ENCODE peak calls at places on chromosomes 6 and 20, in five cellular contexts. G, C, O, B and J are unnamed samples.
A peak's percentile ranks its signal among the peaks of the same experiment; 100 is the strongest.

GRCh38 chr20:41903614-41904013 is 285.4 kb upstream of the CHD6 start:
- DNase-seq in B (no peak), G (no peak), O (no peak), C (no peak), J (no peak)

GRCh38 chr6:170147056-170147787 is 143.7 kb downstream of the DLL1 start:
- DNase-seq in C (no peak), G (no peak), B (no peak), O (peak; percentile 39), J (peak; percentile 56)

GRCh38 chr20:11654766-11655165 is 262.9 kb upstream of the BTBD3 start:
- DNase-seq in C (no peak), G (no peak), B (no peak), O (no peak), J (no peak)

GRCh38 chr20:44532248-44532980 is 10.5 kb upstream of the SERINC3 start:
- DNase-seq in B (no peak), C (no peak), G (no peak), O (no peak), J (no peak)

GRCh38 chr20:53021934-53022333 is 49.8 kb downstream of the TSHZ2 start:
- DNase-seq in O (no peak), G (no peak), C (no peak), B (no peak), J (no peak)

GRCh38 chr20:31663838-31664695 is 26.4 kb downstream of the COX4I2 start:
- DNase-seq in G (no peak), C (no peak), B (no peak), O (no peak), J (no peak)

GRCh38 chr20:36217226-36217625 is 19.1 kb upstream of the AAR2 start:
- DNase-seq in O (no peak), G (no peak), B (no peak), C (no peak), J (no peak)

GRCh38 chr20:61218886-61219480 is 33.1 kb upstream of the CDH4 start:
- DNase-seq in O (no peak), G (no peak), B (peak; percentile 12), C (no peak), J (no peak)

GRCh38 chr6:109791301-109791700 is 100.2 kb downstream of the FIG4 start:
- DNase-seq in G (no peak), B (no peak), O (no peak), C (no peak), J (no peak)

GRCh38 chr6:114989279-114989964 is 646.6 kb upstream of the HS3ST5 start:
- DNase-seq in G (no peak), C (no peak), O (no peak), B (no peak), J (no peak)

GRCh38 chr6:108288742-108289141 is 6.1 kb upstream of the AFG1L start:
- DNase-seq in O (no peak), B (no peak), C (no peak), G (no peak), J (no peak)

GRCh38 chr6:80338201-80338836 is 231.8 kb downstream of the BCKDHB start:
- DNase-seq in B (peak; percentile 8), O (peak; percentile 78), C (peak; percentile 46), G (peak; percentile 82), J (peak; percentile 40)

GRCh38 chr20:50219520-50220086 is 29.0 kb downstream of the CEBPB start:
- DNase-seq in C (no peak), O (no peak), G (no peak), B (no peak), J (no peak)

GRCh38 chr6:36131517-36132220 is 1.4 kb downstream of the MAPK13 start:
- DNase-seq in G (no peak), O (no peak), C (no peak), B (peak; percentile 41), J (peak; percentile 42)

GRCh38 chr6:12923644-12924235 is 207.2 kb downstream of the PHACTR1 start:
- DNase-seq in C (no peak), B (no peak), O (no peak), G (no peak), J (no peak)

GRCh38 chr6:14721103-14721758 is 524.6 kb upstream of the JARID2 start:
- DNase-seq in B (peak; percentile 56), G (no peak), C (no peak), O (no peak), J (peak; percentile 19)